ENCODE peak calls at places on chromosomes 13 and 19, in five cellular contexts. One of them, this sample, is unnamed.

GRCh38 chr19:36032251-36033104 is at the start of gene CLIP3:
- DNase-seq in A549: no peak
- DNase-seq in GM23338: peak; percentile 87
- DNase-seq in aorta: peak; percentile 83
- DNase-seq in CD4-positive, CD25-positive, alpha-beta regulatory T cell: peak; percentile 15
- DNase-seq in this sample: no peak

GRCh38 chr19:39971380-39971841 is 446 bp downstream of the PSMC4 start:
- DNase-seq in A549: no peak
- DNase-seq in aorta: no peak
- DNase-seq in GM23338: peak; percentile 35
- DNase-seq in CD4-positive, CD25-positive, alpha-beta regulatory T cell: no peak
- DNase-seq in this sample: no peak

GRCh38 chr13:99687728-99688397 is 186.6 kb downstream of the TM9SF2 start:
- DNase-seq in GM23338: peak; percentile 92
- DNase-seq in A549: no peak
- DNase-seq in CD4-positive, CD25-positive, alpha-beta regulatory T cell: no peak
- DNase-seq in aorta: no peak
- DNase-seq in this sample: no peak

GRCh38 chr19:51799311-51799997 is 4.5 kb downstream of the FPR3 start:
- DNase-seq in GM23338: no peak
- DNase-seq in A549: no peak
- DNase-seq in CD4-positive, CD25-positive, alpha-beta regulatory T cell: no peak
- DNase-seq in aorta: peak; percentile 94
- DNase-seq in this sample: no peak

GRCh38 chr13:46127336-46128023 is 22.6 kb upstream of the CPB2 start:
- DNase-seq in aorta: no peak
- DNase-seq in GM23338: no peak
- DNase-seq in CD4-positive, CD25-positive, alpha-beta regulatory T cell: no peak
- DNase-seq in A549: no peak
- DNase-seq in this sample: no peak

GRCh38 chr13:92807343-92807742 is 419.3 kb upstream of the GPC6 start:
- DNase-seq in aorta: no peak
- DNase-seq in A549: no peak
- DNase-seq in GM23338: no peak
- DNase-seq in CD4-positive, CD25-positive, alpha-beta regulatory T cell: no peak
- DNase-seq in this sample: no peak

GRCh38 chr13:33518442-33518841 is 232.9 kb upstream of the STARD13 start:
- DNase-seq in aorta: no peak
- DNase-seq in CD4-positive, CD25-positive, alpha-beta regulatory T cell: no peak
- DNase-seq in GM23338: no peak
- DNase-seq in A549: no peak
- DNase-seq in this sample: peak; percentile 58

GRCh38 chr13:91017669-91018053 is 329.8 kb upstream of the MIR17HG start:
- DNase-seq in CD4-positive, CD25-positive, alpha-beta regulatory T cell: no peak
- DNase-seq in A549: peak; percentile 1
- DNase-seq in GM23338: peak; percentile 37
- DNase-seq in aorta: no peak
- DNase-seq in this sample: no peak

GRCh38 chr19:30373593-30373992 is 1.4 kb downstream of the ZNF536 start:
- DNase-seq in A549: no peak
- DNase-seq in aorta: no peak
- DNase-seq in GM23338: peak; percentile 91
- DNase-seq in CD4-positive, CD25-positive, alpha-beta regulatory T cell: no peak
- DNase-seq in this sample: no peak

GRCh38 chr13:95643471-95643813 is 1.1 kb downstream of the DZIP1 start:
- DNase-seq in aorta: no peak
- DNase-seq in A549: no peak
- DNase-seq in GM23338: peak; percentile 43
- DNase-seq in CD4-positive, CD25-positive, alpha-beta regulatory T cell: no peak
- DNase-seq in this sample: no peak

GRCh38 chr19:38596057-38596981 is 21.4 kb downstream of the MAP4K1 start:
- DNase-seq in A549: peak; percentile 90
- DNase-seq in aorta: no peak
- DNase-seq in CD4-positive, CD25-positive, alpha-beta regulatory T cell: no peak
- DNase-seq in GM23338: peak; percentile 98
- DNase-seq in this sample: peak; percentile 73

GRCh38 chr13:94079876-94080275 is 399.6 kb downstream of the DCT start:
- DNase-seq in A549: no peak
- DNase-seq in GM23338: no peak
- DNase-seq in CD4-positive, CD25-positive, alpha-beta regulatory T cell: no peak
- DNase-seq in aorta: no peak
- DNase-seq in this sample: no peak

GRCh38 chr19:56324425-56324824 is 9.8 kb upstream of the ZSCAN5A start:
- DNase-seq in GM23338: no peak
- DNase-seq in aorta: no peak
- DNase-seq in A549: no peak
- DNase-seq in CD4-positive, CD25-positive, alpha-beta regulatory T cell: no peak
- DNase-seq in this sample: no peak

GRCh38 chr13:112968910-112969691 is at the start of gene MCF2L:
- DNase-seq in GM23338: peak; percentile 73
- DNase-seq in CD4-positive, CD25-positive, alpha-beta regulatory T cell: peak; percentile 71
- DNase-seq in aorta: no peak
- DNase-seq in A549: peak; percentile 27
- DNase-seq in this sample: no peak

GRCh38 chr19:45640849-45641273 is 1.7 kb upstream of the EML2 start:
- DNase-seq in GM23338: peak; percentile 89
- DNase-seq in A549: no peak
- DNase-seq in CD4-positive, CD25-positive, alpha-beta regulatory T cell: no peak
- DNase-seq in aorta: no peak
- DNase-seq in this sample: no peak

GRCh38 chr13:84983321-84983720 is 815.9 kb downstream of the SLITRK6 start:
- DNase-seq in GM23338: peak; percentile 37
- DNase-seq in aorta: no peak
- DNase-seq in CD4-positive, CD25-positive, alpha-beta regulatory T cell: no peak
- DNase-seq in A549: no peak
- DNase-seq in this sample: no peak

GRCh38 chr19:1312732-1313694 is 27.3 kb downstream of the EFNA2 start:
- DNase-seq in CD4-positive, CD25-positive, alpha-beta regulatory T cell: no peak
- DNase-seq in GM23338: no peak
- DNase-seq in aorta: no peak
- DNase-seq in A549: peak; percentile 88
- DNase-seq in this sample: no peak

GRCh38 chr19:49896863-49897621 is at the start of gene IL4I1:
- DNase-seq in GM23338: no peak
- DNase-seq in CD4-positive, CD25-positive, alpha-beta regulatory T cell: peak; percentile 66
- DNase-seq in A549: no peak
- DNase-seq in aorta: peak; percentile 78
- DNase-seq in this sample: no peak

GRCh38 chr19:32339988-32340874 is 5.2 kb upstream of the ZNF507 start:
- DNase-seq in aorta: peak; percentile 75
- DNase-seq in A549: peak; percentile 87
- DNase-seq in GM23338: peak; percentile 71
- DNase-seq in CD4-positive, CD25-positive, alpha-beta regulatory T cell: peak; percentile 34
- DNase-seq in this sample: peak; percentile 76

GRCh38 chr19:20279516-20279915 is 112.5 kb downstream of the ZNF486 start:
- DNase-seq in A549: no peak
- DNase-seq in CD4-positive, CD25-positive, alpha-beta regulatory T cell: no peak
- DNase-seq in aorta: no peak
- DNase-seq in GM23338: no peak
- DNase-seq in this sample: no peak

GRCh38 chr19:12913011-12913561 is 6.0 kb downstream of the SYCE2 start:
- DNase-seq in A549: no peak
- DNase-seq in GM23338: peak; percentile 79
- DNase-seq in CD4-positive, CD25-positive, alpha-beta regulatory T cell: no peak
- DNase-seq in aorta: peak; percentile 80
- DNase-seq in this sample: no peak

GRCh38 chr13:23449386-23450162 is 16.1 kb upstream of the SACS start:
- DNase-seq in aorta: no peak
- DNase-seq in A549: no peak
- DNase-seq in CD4-positive, CD25-positive, alpha-beta regulatory T cell: no peak
- DNase-seq in GM23338: peak; percentile 66
- DNase-seq in this sample: peak; percentile 60

DNA sequence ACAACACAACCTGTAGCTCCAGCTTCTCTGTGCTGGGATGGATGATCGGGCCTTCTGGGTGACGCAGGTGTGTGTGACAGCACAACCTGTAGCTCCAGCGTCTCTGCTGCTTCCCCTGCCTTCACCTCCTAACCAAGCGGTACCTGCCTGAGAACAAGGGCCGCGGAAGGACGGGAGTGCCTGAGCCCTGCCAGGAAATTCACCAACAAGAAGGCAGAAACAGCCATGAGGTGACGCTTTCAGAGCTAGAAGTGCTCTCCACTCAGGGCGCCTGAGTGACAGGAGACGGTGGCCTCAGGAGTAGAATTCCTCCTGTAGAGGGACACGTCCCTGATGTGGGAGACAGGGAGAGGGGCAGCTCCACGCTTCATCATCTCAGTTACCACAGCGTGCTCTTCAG is 17.4 kb downstream of the ZNF331 start:
- DNase-seq in aorta: no peak
- DNase-seq in CD4-positive, CD25-positive, alpha-beta regulatory T cell: no peak
- DNase-seq in A549: no peak
- DNase-seq in GM23338: no peak
- DNase-seq in this sample: no peak
- H3K27ac ChIP-seq in aorta: no peak overlapping the region
- H3K27ac ChIP-seq in CD4-positive, CD25-positive, alpha-beta regulatory T cell: peak overlapping the region; percentile 93
- H3K27ac ChIP-seq in A549: no peak overlapping the region
- H3K27ac ChIP-seq in GM23338: no peak overlapping the region
- H3K27ac ChIP-seq in this sample: no peak overlapping the region

GRCh38 chr13:110507678-110508381 is 53.7 kb downstream of the RAB20 start:
- DNase-seq in A549: peak; percentile 16
- DNase-seq in aorta: no peak
- DNase-seq in GM23338: no peak
- DNase-seq in CD4-positive, CD25-positive, alpha-beta regulatory T cell: no peak
- DNase-seq in this sample: no peak

GRCh38 chr13:110509478-110509926 is 52.0 kb downstream of the RAB20 start:
- DNase-seq in aorta: no peak
- DNase-seq in CD4-positive, CD25-positive, alpha-beta regulatory T cell: no peak
- DNase-seq in GM23338: no peak
- DNase-seq in A549: no peak
- DNase-seq in this sample: peak; percentile 51

GRCh38 chr13:110506396-110506795 is 55.1 kb downstream of the RAB20 start:
- DNase-seq in CD4-positive, CD25-positive, alpha-beta regulatory T cell: no peak
- DNase-seq in GM23338: no peak
- DNase-seq in aorta: no peak
- DNase-seq in A549: no peak
- DNase-seq in this sample: no peak

GRCh38 chr13:110505594-110505993 is 55.9 kb downstream of the RAB20 start:
- DNase-seq in aorta: peak; percentile 26
- DNase-seq in CD4-positive, CD25-positive, alpha-beta regulatory T cell: no peak
- DNase-seq in A549: no peak
- DNase-seq in GM23338: no peak
- DNase-seq in this sample: no peak

GRCh38 chr13:110506859-110507566 is 54.5 kb downstream of the RAB20 start:
- DNase-seq in CD4-positive, CD25-positive, alpha-beta regulatory T cell: no peak
- DNase-seq in A549: peak; percentile 28
- DNase-seq in GM23338: no peak
- DNase-seq in aorta: peak; percentile 81
- DNase-seq in this sample: no peak
- H3K27ac ChIP-seq in CD4-positive, CD25-positive, alpha-beta regulatory T cell: no peak overlapping the region
- H3K27ac ChIP-seq in A549: peak overlapping the region; percentile 79
- H3K27ac ChIP-seq in GM23338: no peak overlapping the region
- H3K27ac ChIP-seq in aorta: no peak overlapping the region
- H3K27ac ChIP-seq in this sample: no peak overlapping the region

DNA sequence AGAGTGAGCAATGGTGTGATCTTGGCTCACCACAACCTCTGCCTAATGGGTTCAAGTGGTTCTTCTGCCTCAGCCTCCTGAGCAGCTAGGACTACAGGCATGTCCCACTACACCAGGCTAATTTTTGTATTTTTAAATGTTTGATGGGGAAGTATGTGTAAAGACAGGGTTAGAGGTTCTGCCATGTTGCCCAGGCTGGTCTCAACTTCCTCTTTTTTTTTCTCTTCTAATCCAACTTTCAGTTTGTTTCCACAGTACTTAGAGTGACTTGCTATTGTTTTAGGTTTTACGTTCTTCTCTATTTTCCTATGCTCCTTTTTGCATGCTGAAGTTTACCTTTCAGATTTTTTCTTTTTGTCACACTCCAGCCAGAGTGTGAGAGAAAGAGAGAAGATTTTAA is 1433.0 kb downstream of the UQCRFS1 start:
- DNase-seq in A549: no peak
- DNase-seq in GM23338: no peak
- DNase-seq in CD4-positive, CD25-positive, alpha-beta regulatory T cell: no peak
- DNase-seq in aorta: no peak
- DNase-seq in this sample: peak; percentile 51
- H3K27ac ChIP-seq in A549: no peak overlapping the region
- H3K27ac ChIP-seq in GM23338: no peak overlapping the region
- H3K27ac ChIP-seq in CD4-positive, CD25-positive, alpha-beta regulatory T cell: no peak overlapping the region
- H3K27ac ChIP-seq in aorta: no peak overlapping the region
- H3K27ac ChIP-seq in this sample: no peak overlapping the region

GRCh38 chr13:98504029-98504351 is 72.9 kb downstream of the STK24 start:
- DNase-seq in GM23338: no peak
- DNase-seq in CD4-positive, CD25-positive, alpha-beta regulatory T cell: no peak
- DNase-seq in A549: no peak
- DNase-seq in aorta: no peak
- DNase-seq in this sample: no peak

GRCh38 chr13:98508280-98509074 is 68.4 kb downstream of the STK24 start:
- DNase-seq in GM23338: no peak
- DNase-seq in CD4-positive, CD25-positive, alpha-beta regulatory T cell: no peak
- DNase-seq in aorta: no peak
- DNase-seq in A549: no peak
- DNase-seq in this sample: no peak

GRCh38 chr13:98504371-98504963 is 72.4 kb downstream of the STK24 start:
- DNase-seq in A549: no peak
- DNase-seq in GM23338: no peak
- DNase-seq in aorta: no peak
- DNase-seq in CD4-positive, CD25-positive, alpha-beta regulatory T cell: no peak
- DNase-seq in this sample: no peak

GRCh38 chr13:98507060-98507797 is 69.7 kb downstream of the STK24 start:
- DNase-seq in CD4-positive, CD25-positive, alpha-beta regulatory T cell: no peak
- DNase-seq in A549: no peak
- DNase-seq in aorta: peak; percentile 70
- DNase-seq in GM23338: peak; percentile 67
- DNase-seq in this sample: no peak

GRCh38 chr13:98506343-98507059 is 70.4 kb downstream of the STK24 start:
- DNase-seq in CD4-positive, CD25-positive, alpha-beta regulatory T cell: no peak
- DNase-seq in aorta: no peak
- DNase-seq in GM23338: no peak
- DNase-seq in A549: no peak
- DNase-seq in this sample: no peak
- H3K27ac ChIP-seq in CD4-positive, CD25-positive, alpha-beta regulatory T cell: no peak overlapping the region
- H3K27ac ChIP-seq in aorta: no peak overlapping the region
- H3K27ac ChIP-seq in GM23338: peak overlapping the region; percentile 92
- H3K27ac ChIP-seq in A549: peak overlapping the region; percentile 74
- H3K27ac ChIP-seq in this sample: no peak overlapping the region

DNA sequence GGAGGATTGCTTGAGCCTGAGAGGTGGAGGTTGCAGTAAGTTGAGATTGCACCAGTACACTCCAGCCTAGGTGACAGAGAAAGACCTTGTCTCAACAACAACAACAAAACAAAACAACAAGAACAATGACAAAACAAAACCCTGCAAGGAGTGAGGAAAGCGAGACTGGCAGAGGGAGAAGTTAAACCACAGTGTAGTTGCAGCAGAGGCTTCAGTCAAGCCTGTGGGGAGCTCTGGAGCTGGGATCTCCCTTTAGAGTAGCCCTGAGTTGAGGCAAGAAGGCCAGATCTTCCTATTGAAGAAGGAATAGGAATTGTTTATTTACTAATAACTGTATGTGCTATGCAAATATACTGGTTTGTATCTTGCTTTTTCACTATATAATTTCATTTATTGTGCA is 25.3 kb upstream of the RNASEH2B start:
- DNase-seq in aorta: no peak
- DNase-seq in CD4-positive, CD25-positive, alpha-beta regulatory T cell: no peak
- DNase-seq in GM23338: no peak
- DNase-seq in A549: no peak
- DNase-seq in this sample: no peak
- H3K27ac ChIP-seq in aorta: no peak overlapping the region
- H3K27ac ChIP-seq in CD4-positive, CD25-positive, alpha-beta regulatory T cell: no peak overlapping the region
- H3K27ac ChIP-seq in GM23338: no peak overlapping the region
- H3K27ac ChIP-seq in A549: no peak overlapping the region
- H3K27ac ChIP-seq in this sample: no peak overlapping the region